ENCODE peak calls at places on chromosomes 7 and 10, in ten cellular contexts. O, S, Q, N, J, Z, D, B, C and L are unnamed samples. For H3K4me1, the result is how much of the 10 kb centered on the place peaks cover.

GRCh38 chr10:116744163-116744788 is 1.9 kb upstream of the HSPA12A start:
- DNase-seq in O (no peak), S (no peak), Q (no peak), N (no peak), J (no peak), Z (no peak), D (no peak), B (no peak), C (no peak), L (no peak)

GRCh38 chr10:1179346-1180070 is 123.3 kb downstream of the WDR37 start:
- DNase-seq in O (no peak), S (no peak), Q (no peak), N (no peak), J (no peak), Z (no peak), D (no peak), B (no peak), C (no peak), L (no peak)

GRCh38 chr10:86265877-86266259 is 100.7 kb downstream of the GRID1 start:
- DNase-seq in O (no peak), S (no peak), Q (peak), N (no peak), J (no peak), Z (no peak), D (no peak), B (no peak), C (no peak), L (no peak)

GRCh38 chr10:116097239-116097751 is 175.7 kb downstream of the GFRA1 start:
- DNase-seq in O (peak), S (no peak), Q (no peak), N (no peak), J (no peak), Z (no peak), D (no peak), B (no peak), C (no peak), L (no peak)

GRCh38 chr10:5479481-5480161 is 19.7 kb downstream of the CALML5 start:
- DNase-seq in O (peak), S (no peak), Q (no peak), N (no peak), J (no peak), Z (no peak), D (no peak), B (no peak), C (no peak), L (no peak)

GRCh38 chr7:100921039-100921438 is 25.4 kb upstream of the ACHE start:
- DNase-seq in O (no peak), S (no peak), Q (no peak), N (no peak), J (no peak), Z (no peak), D (no peak), B (no peak), C (no peak), L (no peak)

GRCh38 chr7:30816291-30817059 is 45.3 kb downstream of the MINDY4 start:
- DNase-seq in O (no peak), S (no peak), Q (no peak), N (peak), J (no peak), Z (no peak), D (no peak), B (no peak), C (no peak), L (no peak)

GRCh38 chr7:5354460-5355279 is 69.0 kb downstream of the TNRC18 start:
- DNase-seq in O (peak), S (no peak), Q (no peak), N (peak), J (peak), Z (no peak), D (no peak), B (no peak), C (no peak), L (no peak)

GRCh38 chr7:95397381-95397780 is 1.2 kb upstream of the PON3 start:
- DNase-seq in O (no peak), S (no peak), Q (no peak), N (no peak), J (no peak), Z (no peak), D (no peak), B (no peak), C (no peak), L (no peak)

GRCh38 chr7:130917669-130918128 is 183.7 kb upstream of the KLF14 start:
- DNase-seq in O (no peak), S (no peak), Q (no peak), N (no peak), J (no peak), Z (peak), D (no peak), B (no peak), C (no peak), L (no peak)

GRCh38 chr7:82291931-82292330 is 151.6 kb downstream of the CACNA2D1 start:
- DNase-seq in O (no peak), S (no peak), Q (no peak), N (no peak), J (peak), Z (peak), D (no peak), B (no peak), C (no peak), L (no peak)

GRCh38 chr7:43856996-43857395 is 12.3 kb downstream of the MRPS24 start:
- DNase-seq in O (no peak), S (no peak), Q (no peak), N (no peak), J (peak), Z (no peak), D (no peak), B (no peak), C (no peak), L (no peak)

GRCh38 chr7:151060416-151061234 is 1.2 kb downstream of the SLC4A2 start:
- DNase-seq in O (peak), S (no peak), Q (no peak), N (peak), J (peak), Z (no peak), D (peak), B (no peak), C (no peak), L (no peak)

GRCh38 chr10:95392711-95393164 is 101.9 kb upstream of the PDLIM1 start:
- DNase-seq in O (no peak), S (no peak), Q (no peak), N (no peak), J (no peak), Z (no peak), D (no peak), B (no peak), C (no peak), L (no peak)

GRCh38 chr10:95392250-95392584 is 101.4 kb upstream of the PDLIM1 start:
- DNase-seq in O (no peak), S (no peak), Q (no peak), N (no peak), J (no peak), Z (no peak), D (no peak), B (no peak), C (no peak), L (no peak)

GRCh38 chr10:95391164-95391563 is 100.4 kb upstream of the PDLIM1 start:
- DNase-seq in O (no peak), S (no peak), Q (no peak), N (no peak), J (no peak), Z (no peak), D (no peak), B (no peak), C (no peak), L (no peak)

GRCh38 chr10:95389982-95390381 is 99.2 kb upstream of the PDLIM1 start:
- DNase-seq in O (peak), S (no peak), Q (no peak), N (no peak), J (no peak), Z (no peak), D (no peak), B (no peak), C (no peak), L (no peak)

DNA sequence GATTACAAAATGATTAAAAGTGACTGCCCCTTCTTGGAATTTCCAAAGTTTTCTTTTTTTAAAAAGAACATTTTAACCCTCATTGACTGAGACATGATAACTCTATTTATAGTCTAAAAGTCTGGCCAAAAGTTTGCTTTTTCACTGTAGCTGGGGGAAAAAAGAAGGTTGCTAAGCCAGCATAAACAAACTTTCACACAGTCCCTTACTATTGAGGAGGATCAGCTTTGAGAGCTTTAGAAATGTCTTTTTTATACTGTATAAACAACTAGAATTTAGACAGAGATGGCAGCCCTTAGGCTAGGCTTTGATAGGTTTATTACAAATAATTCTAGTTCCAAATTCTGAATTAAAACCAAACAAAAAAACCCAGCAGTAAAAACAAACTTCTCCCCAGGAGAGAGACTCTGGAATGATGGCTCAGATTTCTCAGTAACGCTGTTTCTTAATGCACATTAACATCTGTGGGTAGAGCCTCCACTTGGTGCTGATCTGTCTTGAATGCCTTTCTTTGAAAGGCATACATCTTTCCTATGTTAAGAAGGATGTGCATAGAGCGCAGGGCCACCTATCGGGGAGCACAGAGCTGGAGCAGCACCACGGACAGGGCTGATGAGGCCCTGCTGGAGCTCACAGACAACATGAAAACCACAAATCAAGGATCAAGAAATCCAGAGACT is 100.9 kb upstream of the PDLIM1 start:
- DNase-seq in O (peak), S (no peak), Q (no peak), N (no peak), J (peak), Z (no peak), D (peak), B (no peak), C (peak), L (no peak)
- H3K4me1 ChIP-seq in O (under half), S (half or more), Q (under half), N (under half), J (under half), Z (half or more), D (under half), B (under half), C (under half), L (under half)

DNA sequence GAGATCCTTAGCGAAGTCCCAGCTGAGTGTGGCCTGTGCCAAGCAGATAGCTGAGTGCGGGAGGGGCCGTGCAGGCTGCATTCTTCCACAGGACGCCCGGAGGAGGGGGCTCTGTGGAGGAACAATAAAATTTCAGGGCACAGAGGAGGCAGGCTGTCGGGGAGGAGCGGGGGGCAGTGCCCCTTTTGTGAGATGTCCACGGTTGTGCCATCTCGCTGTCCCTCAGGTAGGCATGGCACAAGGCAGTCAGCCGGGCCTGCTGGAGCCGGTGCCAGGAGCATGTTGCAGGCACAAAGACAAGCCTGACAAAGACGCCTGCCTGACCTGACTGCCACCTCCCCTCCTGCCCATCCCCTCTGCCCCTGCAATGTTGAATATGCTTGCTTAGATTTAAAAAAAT is 443.3 kb upstream of the MKI67 start:
- DNase-seq in O (no peak), S (no peak), Q (no peak), N (no peak), J (no peak), Z (no peak), D (no peak), B (no peak), C (no peak), L (no peak)
- H3K4me1 ChIP-seq in O (under half), S (under half), Q (under half), N (under half), J (under half), Z (under half), D (under half), B (under half), C (under half), L (under half)

DNA sequence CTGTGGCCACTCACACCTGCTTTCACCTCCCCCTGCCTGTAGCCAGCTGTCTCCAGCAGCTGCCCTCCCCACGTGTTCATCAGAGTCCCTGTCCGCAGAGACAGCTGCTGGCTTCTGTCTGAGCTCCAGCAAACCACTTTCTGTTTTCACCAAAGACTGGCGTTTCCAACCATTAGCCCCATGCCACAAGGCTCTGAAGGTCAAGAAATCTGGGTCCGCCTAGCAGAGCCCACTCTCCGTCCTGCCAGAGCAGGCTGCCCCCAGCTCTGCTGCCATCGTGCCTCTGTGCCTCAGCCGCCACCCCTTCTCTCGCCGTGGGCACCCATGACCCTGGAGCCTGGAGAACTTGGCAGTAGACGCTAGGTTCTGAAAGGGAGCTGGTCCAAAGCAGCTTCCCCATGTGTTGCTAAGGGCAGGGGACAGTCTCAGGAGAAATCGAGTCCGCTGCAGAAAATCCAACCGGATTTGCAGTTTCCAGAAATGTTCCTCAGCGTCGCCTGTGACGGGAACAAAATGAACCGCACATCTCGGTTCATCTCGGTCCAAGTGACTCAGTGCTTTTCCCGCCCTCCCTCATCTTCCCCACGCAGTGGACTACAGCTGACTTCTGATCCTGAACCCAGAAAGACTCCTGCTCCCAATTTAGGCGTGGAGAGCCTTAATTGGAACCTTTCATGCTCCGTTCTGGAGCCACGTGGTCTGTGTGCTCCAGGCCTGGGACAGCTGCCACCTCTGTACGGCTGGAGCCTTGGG is 28.0 kb downstream of the TMEM120A start:
- DNase-seq in O (no peak), S (no peak), Q (no peak), N (peak), J (no peak), Z (no peak), D (no peak), B (peak), C (no peak), L (peak)
- H3K4me1 ChIP-seq in O (under half), S (under half), Q (under half), N (under half), J (under half), Z (under half), D (under half), B (under half), C (under half), L (under half)

DNA sequence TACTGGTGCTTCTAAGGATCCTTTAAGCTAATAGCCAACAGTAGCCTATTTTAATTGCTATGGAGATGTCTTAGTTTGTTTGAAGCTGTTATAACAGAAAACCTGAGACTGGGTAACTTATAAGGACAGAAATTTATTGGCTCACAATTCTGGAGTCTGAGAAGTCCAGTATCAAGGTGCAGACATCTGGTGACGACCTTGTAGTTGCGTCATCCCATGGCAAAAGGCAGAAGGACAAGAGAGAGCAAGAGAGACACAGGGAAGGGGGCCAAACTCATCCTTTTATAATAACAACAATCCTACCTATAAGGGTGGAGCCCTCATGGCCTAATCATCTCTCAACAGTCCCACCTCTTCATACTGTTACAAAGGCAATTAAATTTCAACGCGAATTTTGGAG is 39.1 kb downstream of the NRCAM start:
- DNase-seq in O (no peak), S (no peak), Q (no peak), N (no peak), J (no peak), Z (no peak), D (no peak), B (no peak), C (no peak), L (no peak)
- H3K4me1 ChIP-seq in O (under half), S (under half), Q (under half), N (under half), J (under half), Z (under half), D (under half), B (under half), C (under half), L (under half)

GRCh38 chr10:111098679-111099437 is 22.0 kb downstream of the ADRA2A start:
- DNase-seq in O (no peak), S (no peak), Q (no peak), N (no peak), J (no peak), Z (peak), D (peak), B (no peak), C (no peak), L (peak)
- H3K4me1 ChIP-seq in O (under half), S (under half), Q (under half), N (under half), J (under half), Z (under half), D (under half), B (under half), C (under half), L (under half)

GRCh38 chr7:143308632-143309031 is 7.3 kb upstream of the CLCN1 start:
- DNase-seq in O (no peak), S (no peak), Q (no peak), N (no peak), J (no peak), Z (no peak), D (no peak), B (no peak), C (no peak), L (no peak)

GRCh38 chr7:143316492-143316891 is 581 bp downstream of the CLCN1 start:
- DNase-seq in O (no peak), S (no peak), Q (no peak), N (no peak), J (no peak), Z (no peak), D (no peak), B (no peak), C (no peak), L (no peak)

GRCh38 chr7:143318661-143319060 is 2.8 kb downstream of the CLCN1 start:
- DNase-seq in O (no peak), S (no peak), Q (no peak), N (no peak), J (peak), Z (no peak), D (no peak), B (no peak), C (no peak), L (peak)

GRCh38 chr7:143315782-143316181 is at the start of gene CLCN1:
- DNase-seq in O (no peak), S (no peak), Q (no peak), N (no peak), J (no peak), Z (no peak), D (no peak), B (no peak), C (no peak), L (no peak)

DNA sequence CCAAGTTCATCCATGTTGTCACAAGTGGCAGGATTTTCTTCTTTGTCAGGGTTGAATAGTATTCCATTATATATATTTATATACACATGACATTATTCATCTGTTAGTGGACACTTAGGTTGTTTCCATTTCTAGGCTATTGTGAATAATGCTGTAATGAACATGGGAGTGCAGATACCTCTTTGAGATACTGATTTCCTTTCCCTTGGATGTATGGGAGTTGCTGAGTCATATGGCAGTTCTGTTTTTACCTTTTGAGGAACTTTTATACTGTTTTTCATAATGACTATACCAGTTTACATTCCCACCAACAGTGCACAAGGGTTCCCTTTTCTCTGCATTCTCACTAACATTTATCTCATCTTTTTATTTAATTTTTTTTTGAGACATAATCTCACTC is 1.8 kb upstream of the CLCN1 start:
- DNase-seq in O (no peak), S (no peak), Q (no peak), N (no peak), J (no peak), Z (no peak), D (no peak), B (no peak), C (no peak), L (no peak)
- H3K4me1 ChIP-seq in O (under half), S (under half), Q (under half), N (under half), J (under half), Z (under half), D (under half), B (under half), C (under half), L (under half)

GRCh38 chr7:2405201-2405600 is 1.8 kb downstream of the CHST12 start:
- DNase-seq in O (no peak), S (no peak), Q (no peak), N (no peak), J (no peak), Z (no peak), D (no peak), B (no peak), C (no peak), L (no peak)

GRCh38 chr7:2404714-2405119 is 1.3 kb downstream of the CHST12 start:
- DNase-seq in O (no peak), S (no peak), Q (no peak), N (no peak), J (no peak), Z (no peak), D (no peak), B (no peak), C (no peak), L (no peak)

GRCh38 chr7:2403014-2403717 is at the start of gene CHST12:
- DNase-seq in O (peak), S (peak), Q (peak), N (peak), J (peak), Z (peak), D (peak), B (peak), C (peak), L (peak)

GRCh38 chr7:2403718-2404648 is 572 bp downstream of the CHST12 start:
- DNase-seq in O (peak), S (no peak), Q (peak), N (peak), J (peak), Z (no peak), D (no peak), B (peak), C (no peak), L (no peak)

GRCh38 chr7:2405601-2406345 is 2.4 kb downstream of the CHST12 start:
- DNase-seq in O (no peak), S (no peak), Q (peak), N (no peak), J (no peak), Z (no peak), D (no peak), B (no peak), C (no peak), L (no peak)
- H3K4me1 ChIP-seq in O (under half), S (under half), Q (half or more), N (under half), J (under half), Z (under half), D (under half), B (under half), C (under half), L (under half)